ENCODE peak calls at places on chromosome 11, in six cellular contexts. H, G, B, C, X and E are unnamed samples.
A peak's percentile ranks its signal among the peaks of the same experiment; 100 is the strongest.

GRCh38 chr11:84564180-84564866 is 1062.8 kb downstream of the DLG2 start:
- DNase-seq in H (no peak), G (peak; percentile 32), B (no peak), C (peak; percentile 57), X (no peak), E (no peak)

GRCh38 chr11:133040289-133040893 is 491.9 kb downstream of the OPCML start:
- DNase-seq in H (no peak), G (peak; percentile 92), B (no peak), C (no peak), X (no peak), E (no peak)

GRCh38 chr11:68373189-68373809 is 60.9 kb downstream of the LRP5 start:
- DNase-seq in H (peak; percentile 12), G (no peak), B (peak; percentile 28), C (no peak), X (no peak), E (no peak)

GRCh38 chr11:65419773-65420481 is 2.7 kb upstream of the NEAT1 start:
- DNase-seq in H (no peak), G (peak; percentile 49), B (peak; percentile 88), C (peak; percentile 89), X (no peak), E (peak; percentile 70)

GRCh38 chr11:78957481-78958245 is 383.0 kb upstream of the NARS2 start:
- DNase-seq in H (no peak), G (no peak), B (no peak), C (no peak), X (no peak), E (no peak)

GRCh38 chr11:94728541-94728940 is 39.6 kb upstream of the AMOTL1 start:
- DNase-seq in H (no peak), G (no peak), B (no peak), C (no peak), X (no peak), E (no peak)

GRCh38 chr11:19275496-19275895 is 34.8 kb upstream of the E2F8 start:
- DNase-seq in H (no peak), G (no peak), B (no peak), C (peak; percentile 6), X (no peak), E (no peak)

GRCh38 chr11:75502138-75502537 is 23.6 kb downstream of the GDPD5 start:
- DNase-seq in H (no peak), G (no peak), B (no peak), C (no peak), X (no peak), E (no peak)

GRCh38 chr11:18749681-18750319 is 23.8 kb upstream of the IGSF22 start:
- DNase-seq in H (peak; percentile 51), G (no peak), B (no peak), C (peak; percentile 64), X (no peak), E (no peak)

GRCh38 chr11:78753297-78753696 is 178.6 kb upstream of the NARS2 start:
- DNase-seq in H (no peak), G (no peak), B (no peak), C (no peak), X (no peak), E (no peak)

GRCh38 chr11:65468874-65469333 is 29.9 kb upstream of the MALAT1 start:
- DNase-seq in H (no peak), G (peak; percentile 80), B (no peak), C (peak; percentile 95), X (peak; percentile 20), E (no peak)

GRCh38 chr11:11607772-11608171 is 14.0 kb downstream of the GALNT18 start:
- DNase-seq in H (no peak), G (no peak), B (no peak), C (peak; percentile 7), X (no peak), E (no peak)

GRCh38 chr11:131977854-131978253 is 607.4 kb downstream of the NTM start:
- DNase-seq in H (peak; percentile 4), G (no peak), B (no peak), C (no peak), X (no peak), E (no peak)

GRCh38 chr11:133942594-133942993 is 14.2 kb downstream of the IGSF9B start:
- DNase-seq in H (no peak), G (no peak), B (no peak), C (no peak), X (no peak), E (no peak)

GRCh38 chr11:66417000-66417399 is 3.8 kb upstream of the NPAS4 start:
- DNase-seq in H (no peak), G (no peak), B (no peak), C (no peak), X (no peak), E (no peak)